ENCODE peak calls at places on chromosomes 12 and 14, in eight cellular contexts. One of them, this sample, is unnamed.

GRCh38 chr12:102216086-102216691 is 18.6 kb upstream of the PMCH start:
- DNase-seq in T-helper 2 cell: no peak
- DNase-seq in non-pigmented ciliary epithelial cell: peak
- DNase-seq in AG10803: peak
- DNase-seq in effector memory CD8-positive, alpha-beta T cell: no peak
- DNase-seq in pancreas: no peak
- DNase-seq in hepatocyte: peak
- DNase-seq in SJSA1: peak
- DNase-seq in this sample: peak

GRCh38 chr14:29442720-29443119 is 484.9 kb downstream of the PRKD1 start:
- DNase-seq in non-pigmented ciliary epithelial cell: peak
- DNase-seq in effector memory CD8-positive, alpha-beta T cell: no peak
- DNase-seq in SJSA1: peak
- DNase-seq in pancreas: no peak
- DNase-seq in T-helper 2 cell: no peak
- DNase-seq in hepatocyte: no peak
- DNase-seq in AG10803: peak
- DNase-seq in this sample: no peak

GRCh38 chr14:90625445-90625844 is 190.8 kb downstream of the TTC7B start:
- DNase-seq in hepatocyte: no peak
- DNase-seq in T-helper 2 cell: no peak
- DNase-seq in effector memory CD8-positive, alpha-beta T cell: no peak
- DNase-seq in pancreas: no peak
- DNase-seq in AG10803: no peak
- DNase-seq in non-pigmented ciliary epithelial cell: no peak
- DNase-seq in SJSA1: no peak
- DNase-seq in this sample: no peak

GRCh38 chr14:24051789-24052655 is at the start of gene CARMIL3:
- DNase-seq in T-helper 2 cell: peak
- DNase-seq in AG10803: peak
- DNase-seq in SJSA1: peak
- DNase-seq in pancreas: peak
- DNase-seq in hepatocyte: peak
- DNase-seq in non-pigmented ciliary epithelial cell: no peak
- DNase-seq in effector memory CD8-positive, alpha-beta T cell: peak
- DNase-seq in this sample: peak

GRCh38 chr12:42585175-42585845 is 4.2 kb downstream of the PRICKLE1 start:
- DNase-seq in effector memory CD8-positive, alpha-beta T cell: no peak
- DNase-seq in T-helper 2 cell: no peak
- DNase-seq in pancreas: no peak
- DNase-seq in SJSA1: no peak
- DNase-seq in non-pigmented ciliary epithelial cell: no peak
- DNase-seq in AG10803: no peak
- DNase-seq in hepatocyte: peak
- DNase-seq in this sample: no peak

GRCh38 chr14:102898776-102899515 is 23.5 kb upstream of the AMN start:
- DNase-seq in effector memory CD8-positive, alpha-beta T cell: no peak
- DNase-seq in T-helper 2 cell: no peak
- DNase-seq in hepatocyte: no peak
- DNase-seq in pancreas: no peak
- DNase-seq in non-pigmented ciliary epithelial cell: no peak
- DNase-seq in AG10803: no peak
- DNase-seq in SJSA1: no peak
- DNase-seq in this sample: no peak

GRCh38 chr12:113063396-113064350 is 7.1 kb downstream of the DTX1 start:
- DNase-seq in SJSA1: no peak
- DNase-seq in AG10803: no peak
- DNase-seq in T-helper 2 cell: no peak
- DNase-seq in non-pigmented ciliary epithelial cell: no peak
- DNase-seq in effector memory CD8-positive, alpha-beta T cell: no peak
- DNase-seq in pancreas: peak
- DNase-seq in hepatocyte: no peak
- DNase-seq in this sample: no peak

GRCh38 chr12:54977155-54977554 is 7.4 kb downstream of the TESPA1 start:
- DNase-seq in AG10803: peak
- DNase-seq in non-pigmented ciliary epithelial cell: peak
- DNase-seq in hepatocyte: no peak
- DNase-seq in T-helper 2 cell: no peak
- DNase-seq in effector memory CD8-positive, alpha-beta T cell: no peak
- DNase-seq in SJSA1: peak
- DNase-seq in pancreas: no peak
- DNase-seq in this sample: peak

GRCh38 chr14:45650754-45651153 is 397.8 kb upstream of the MIS18BP1 start:
- DNase-seq in effector memory CD8-positive, alpha-beta T cell: no peak
- DNase-seq in SJSA1: no peak
- DNase-seq in non-pigmented ciliary epithelial cell: no peak
- DNase-seq in pancreas: no peak
- DNase-seq in AG10803: no peak
- DNase-seq in hepatocyte: no peak
- DNase-seq in T-helper 2 cell: no peak
- DNase-seq in this sample: no peak

This sample was measured in trophoblast cell.